ENCODE peak calls at places on chromosome 16, in five cellular contexts. P is T-helper 9 cell, W is AG04449, M is nephron progenitor cell, T is EH. I is an unnamed sample.

GRCh38 chr16:24174977-24175376 is 81.2 kb upstream of the CACNG3 start:
- DNase-seq in P (no peak), W (no peak), M (no peak), T (no peak), I (no peak)

GRCh38 chr16:3183445-3184139 is 4.4 kb upstream of the OR1F1 start:
- DNase-seq in P (no peak), W (no peak), M (peak), T (no peak), I (no peak)

GRCh38 chr16:86466695-86467406 is 43.5 kb upstream of the FOXF1 start:
- DNase-seq in P (no peak), W (no peak), M (no peak), T (peak), I (no peak)

GRCh38 chr16:55542459-55543082 is 23.9 kb upstream of the CAPNS2 start:
- DNase-seq in P (no peak), W (no peak), M (no peak), T (peak), I (no peak)

GRCh38 chr16:71499775-71500364 is 10.7 kb upstream of the ZNF19 start:
- DNase-seq in P (peak), W (no peak), M (peak), T (peak), I (peak)

GRCh38 chr16:3458278-3458851 is 14.9 kb downstream of the NAA60 start:
- DNase-seq in P (no peak), W (no peak), M (no peak), T (peak), I (no peak)

GRCh38 chr16:84481051-84481735 is 23.3 kb downstream of the MEAK7 start:
- DNase-seq in P (no peak), W (no peak), M (no peak), T (no peak), I (no peak)

GRCh38 chr16:14360326-14361037 is 269.6 kb downstream of the PARN start:
- DNase-seq in P (no peak), W (no peak), M (no peak), T (no peak), I (no peak)

GRCh38 chr16:10684541-10685151 is 10.1 kb downstream of the TEKT5 start:
- DNase-seq in P (no peak), W (no peak), M (no peak), T (no peak), I (no peak)

GRCh38 chr16:15708096-15708495 is 58.1 kb downstream of the NDE1 start:
- DNase-seq in P (no peak), W (no peak), M (no peak), T (peak), I (no peak)

GRCh38 chr16:5582529-5582928 is 484.9 kb upstream of the EEF2KMT start:
- DNase-seq in P (no peak), W (no peak), M (no peak), T (no peak), I (no peak)

GRCh38 chr16:14202697-14203096 is 131.6 kb downstream of the MRTFB start:
- DNase-seq in P (no peak), W (no peak), M (no peak), T (no peak), I (no peak)

GRCh38 chr16:12170103-12171025 is 193.8 kb downstream of the SNX29 start:
- DNase-seq in P (no peak), W (no peak), M (no peak), T (peak), I (no peak)

GRCh38 chr16:17357302-17358062 is 113.3 kb downstream of the XYLT1 start:
- DNase-seq in P (no peak), W (no peak), M (no peak), T (no peak), I (no peak)

GRCh38 chr16:51982715-51983680 is 563.9 kb downstream of the TOX3 start:
- DNase-seq in P (no peak), W (peak), M (peak), T (peak), I (peak)

GRCh38 chr16:66366433-66367299 is at the start of gene CDH5:
- DNase-seq in P (no peak), W (no peak), M (no peak), T (no peak), I (no peak)

GRCh38 chr16:2190659-2191445 is 5.6 kb downstream of the CASKIN1 start:
- DNase-seq in P (no peak), W (no peak), M (no peak), T (no peak), I (no peak)